ENCODE peak calls at places on chromosome 19, in four cellular contexts. V is WTC11, N is A549, X is endothelial cell of umbilical vein. M is an unnamed sample.
A peak's percentile ranks its signal among the peaks of the same experiment; 100 is the strongest.

GRCh38 chr19:11227201-11227886 is 12.1 kb upstream of the ANGPTL8 start:
- DNase-seq in V (peak; percentile 92), X (peak; percentile 27), N (no peak), M (peak; percentile 53)

GRCh38 chr19:45400192-45400591 is 4.7 kb downstream of the PPP1R13L start:
- DNase-seq in N (no peak), V (no peak), X (no peak), M (no peak)

GRCh38 chr19:14354445-14354844 is 26.8 kb upstream of the ADGRE5 start:
- DNase-seq in V (no peak), X (no peak), N (no peak), M (no peak)

GRCh38 chr19:23799321-23799720 is 40.6 kb upstream of the ZNF681 start:
- DNase-seq in X (no peak), V (no peak), N (no peak), M (no peak)

GRCh38 chr19:43308244-43308815 is 39.0 kb upstream of the PSG9 start:
- DNase-seq in N (no peak), X (no peak), V (no peak), M (no peak)

GRCh38 chr19:872266-872951 is 12.9 kb downstream of the CFD start:
- DNase-seq in X (peak; percentile 34), N (no peak), V (peak; percentile 91), M (peak; percentile 73)

GRCh38 chr19:2240881-2241760 is 4.5 kb downstream of the SF3A2 start:
- DNase-seq in X (no peak), V (no peak), N (no peak), M (no peak)

GRCh38 chr19:32581704-32582164 is 744 bp downstream of the PDCD5 start:
- DNase-seq in N (peak; percentile 58), V (peak; percentile 21), X (peak; percentile 39), M (peak; percentile 30)

GRCh38 chr19:50516859-50517703 is 3.4 kb upstream of the ASPDH start:
- DNase-seq in V (no peak), X (no peak), N (peak; percentile 47), M (no peak)

GRCh38 chr19:47511128-47511517 is 3.7 kb downstream of the NAPA start:
- DNase-seq in X (no peak), V (no peak), N (no peak), M (no peak)

GRCh38 chr19:30679789-30680188 is 307.6 kb downstream of the ZNF536 start:
- DNase-seq in V (no peak), N (no peak), X (no peak), M (no peak)

GRCh38 chr19:2575734-2576481 is 100.0 kb downstream of the GADD45B start:
- DNase-seq in X (no peak), V (no peak), N (no peak), M (no peak)

GRCh38 chr19:2254052-2254872 is 2.0 kb downstream of the JSRP1 start:
- DNase-seq in X (peak; percentile 51), V (peak; percentile 86), N (no peak), M (no peak)

GRCh38 chr19:34310494-34310981 is 54.5 kb upstream of the GPI start:
- DNase-seq in N (no peak), X (no peak), V (no peak), M (no peak)

GRCh38 chr19:37954421-37954874 is 47.4 kb downstream of the SIPA1L3 start:
- DNase-seq in V (no peak), X (no peak), N (no peak), M (no peak)

GRCh38 chr19:18940791-18941627 is at the start of gene HOMER3:
- DNase-seq in N (peak; percentile 79), V (peak; percentile 71), X (peak; percentile 20), M (peak; percentile 74)
- TF ChIP-seq CTCF in N (peak; percentile 53), V (no peak), X (no peak), M (no peak)

GRCh38 chr19:49435670-49436069 is 5.7 kb downstream of the SLC17A7 start:
- DNase-seq in V (no peak), N (no peak), X (no peak), M (no peak)

GRCh38 chr19:49433240-49433901 is 8.0 kb downstream of the SLC17A7 start:
- DNase-seq in N (no peak), X (no peak), V (no peak), M (no peak)

GRCh38 chr19:49436381-49437017 is 4.8 kb downstream of the SLC17A7 start:
- DNase-seq in N (no peak), V (peak; percentile 98), X (no peak), M (no peak)

GRCh38 chr19:49437231-49437630 is 4.1 kb downstream of the SLC17A7 start:
- DNase-seq in N (no peak), V (no peak), X (no peak), M (no peak)

GRCh38 chr19:49434907-49435577 is 6.3 kb downstream of the SLC17A7 start:
- DNase-seq in X (no peak), N (peak; percentile 59), V (no peak), M (no peak)
- TF ChIP-seq MAX in X (no peak), N (no peak), V (no peak), M (no peak)

GRCh38 chr19:42079276-42079669 is 3.3 kb downstream of the ZNF574 start:
- DNase-seq in V (no peak), N (no peak), X (no peak), M (no peak)

GRCh38 chr19:42079886-42080763 is 4.2 kb downstream of the ZNF574 start:
- DNase-seq in N (no peak), V (no peak), X (no peak), M (no peak)

GRCh38 chr19:42083537-42083936 is 7.6 kb downstream of the ZNF574 start:
- DNase-seq in X (no peak), V (no peak), N (no peak), M (no peak)

GRCh38 chr19:42080764-42081375 is 4.9 kb downstream of the ZNF574 start:
- DNase-seq in V (no peak), N (no peak), X (no peak), M (no peak)

DNA sequence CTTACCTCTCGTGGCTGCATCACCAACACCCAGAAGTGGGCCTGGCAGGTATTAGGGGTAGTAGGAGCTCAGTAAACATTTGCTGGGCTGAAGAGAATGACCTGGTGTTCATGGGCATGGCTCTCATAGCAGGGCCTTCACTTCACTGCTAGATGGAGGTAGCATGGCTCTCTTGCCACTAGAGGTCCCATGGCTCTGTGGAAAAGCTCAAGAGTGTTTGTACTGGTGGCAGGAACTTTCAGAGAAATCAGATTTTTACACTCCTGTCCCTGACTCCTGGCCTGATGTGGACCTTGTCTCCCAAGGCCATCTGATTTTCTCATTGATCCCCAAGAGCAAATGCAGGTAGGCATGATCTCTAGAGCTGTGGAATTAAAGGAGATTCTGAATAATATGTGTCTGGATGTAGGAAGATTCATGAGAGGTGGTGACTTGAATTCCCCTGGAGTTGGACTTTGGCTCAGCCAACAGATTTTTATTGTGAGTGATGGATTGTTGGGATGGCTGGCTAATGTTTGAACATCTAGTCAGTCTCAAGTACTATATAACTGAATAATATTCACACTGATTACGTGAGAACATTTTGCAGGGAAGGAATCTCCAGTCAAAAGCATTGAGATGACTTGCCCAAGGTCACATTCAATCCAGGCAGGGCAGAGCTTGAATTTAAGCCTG is 5.8 kb downstream of the ZNF574 start:
- DNase-seq in X (peak; percentile 64), N (peak; percentile 95), V (no peak), M (peak; percentile 45)
- TF ChIP-seq CTCF in X (peak; percentile 74), N (peak; percentile 70), V (no peak), M (peak; percentile 43)

DNA sequence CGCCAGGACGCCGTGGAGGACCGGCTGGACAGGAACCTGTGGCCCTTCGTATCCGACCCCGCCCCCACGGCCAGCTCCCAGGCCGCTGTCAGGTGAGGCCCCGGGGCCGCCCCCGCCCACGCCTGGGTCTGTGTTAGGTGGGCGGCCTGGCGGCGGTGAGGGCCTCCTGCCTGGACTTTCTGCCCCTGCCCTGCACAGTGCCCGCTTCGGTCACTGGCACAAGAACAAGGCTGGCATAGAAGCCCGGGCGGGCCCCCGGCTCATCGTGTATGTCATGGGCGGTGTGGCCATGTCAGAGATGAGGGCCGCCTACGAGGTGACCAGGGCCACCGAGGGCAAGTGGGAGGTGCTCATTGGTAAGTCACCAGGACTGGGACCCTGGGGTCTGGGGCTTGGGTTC is 10.2 kb downstream of the STXBP2 start:
- DNase-seq in V (no peak), X (no peak), N (no peak), M (no peak)
- TF ChIP-seq MAX in V (no peak), X (no peak), N (no peak), M (no peak)

DNA sequence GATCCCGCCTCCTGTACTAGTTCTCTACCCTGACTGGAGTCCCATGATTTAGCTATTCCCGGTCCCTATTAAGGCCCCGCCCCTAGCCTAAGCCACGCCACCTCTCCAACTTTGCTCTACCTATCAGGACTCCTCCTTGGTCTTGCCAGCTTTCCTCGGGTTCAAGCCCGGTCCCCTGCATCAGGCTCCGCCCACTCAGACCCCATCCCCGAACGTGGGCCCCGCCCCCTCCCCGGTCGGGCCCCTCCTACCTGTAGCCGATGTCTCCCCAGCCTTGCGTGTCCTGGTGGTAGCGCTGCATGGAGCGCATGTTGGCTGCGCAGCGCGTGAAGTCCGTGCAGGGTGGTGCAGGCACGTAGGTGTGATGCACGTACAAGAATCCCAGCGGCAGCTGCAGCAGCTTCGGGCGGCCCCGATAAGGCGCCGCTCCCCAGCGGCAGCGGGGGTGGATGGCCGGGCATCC is 7.3 kb upstream of the RASAL3 start:
- DNase-seq in X (no peak), V (peak; percentile 56), N (no peak), M (no peak)
- TF ChIP-seq CTCF in X (no peak), V (no peak), N (no peak), M (no peak)

GRCh38 chr19:39563408-39563807 is 23.4 kb upstream of the EID2 start:
- DNase-seq in V (no peak), N (no peak), X (no peak), M (no peak)

GRCh38 chr19:39555883-39556282 is 15.9 kb upstream of the EID2 start:
- DNase-seq in N (no peak), V (no peak), X (no peak), M (no peak)

GRCh38 chr19:39554701-39555311 is 14.8 kb upstream of the EID2 start:
- DNase-seq in V (no peak), X (no peak), N (no peak), M (no peak)

GRCh38 chr19:39557791-39558622 is 18.0 kb upstream of the EID2 start:
- DNase-seq in X (no peak), V (no peak), N (no peak), M (no peak)

GRCh38 chr19:39558623-39559117 is 18.7 kb upstream of the EID2 start:
- DNase-seq in X (no peak), V (no peak), N (no peak), M (no peak)
- TF ChIP-seq MAX in X (no peak), V (no peak), N (no peak), M (no peak)

DNA sequence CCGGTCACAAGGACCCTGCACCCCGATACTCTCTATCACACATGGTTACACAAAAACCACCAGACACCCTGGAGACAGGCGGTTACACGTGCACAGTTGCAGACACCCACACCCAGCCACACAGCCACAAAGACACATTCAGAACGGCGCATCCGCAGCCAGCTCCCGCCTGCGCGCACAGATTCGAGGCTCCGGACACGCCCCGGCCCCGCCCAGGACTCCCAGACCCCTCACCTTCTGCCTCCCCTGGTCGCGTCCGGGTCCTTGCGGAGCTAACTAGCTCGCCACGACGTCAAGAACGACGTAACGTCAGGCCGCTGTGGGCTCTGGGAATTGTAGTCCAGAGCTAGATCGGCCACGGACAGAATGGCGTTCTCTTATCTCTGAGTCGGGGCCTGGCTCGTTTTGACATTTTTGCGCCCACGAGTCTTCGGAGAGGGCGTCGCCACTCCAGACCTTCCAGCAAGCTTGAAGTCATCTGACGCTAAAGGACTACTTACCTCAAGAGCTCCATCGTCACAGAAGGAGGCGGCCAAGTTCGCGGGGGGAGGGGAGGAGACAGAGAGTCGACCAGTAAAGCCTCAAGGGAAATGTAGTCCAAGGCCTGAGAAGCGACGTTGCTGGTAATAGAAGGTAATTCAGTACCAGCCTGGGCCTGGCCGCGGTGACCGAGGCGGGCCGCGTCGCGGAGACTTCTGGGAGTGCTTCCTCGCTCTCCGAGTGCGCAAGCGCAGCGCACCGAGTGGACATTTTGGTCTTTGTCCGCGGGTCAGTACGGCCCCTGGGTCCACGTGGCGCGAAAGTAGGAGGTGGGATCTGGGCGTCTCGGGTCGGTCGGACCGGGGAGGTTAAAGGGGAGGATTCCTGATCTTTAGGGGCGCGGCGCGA is at the start of the genes ZNF146 and ZNF565:
- DNase-seq in V (peak; percentile 98), N (peak; percentile 100), X (peak; percentile 98), M (peak; percentile 96)
- TF ChIP-seq CTCF in V (no peak), N (no peak), X (no peak), M (no peak)

M was measured in NB4.